ENCODE peak calls at places on chromosomes 6 and 20, in nine cellular contexts. U is myocyte, H is AG04449, X is occipital lobe, Z is fibroblast of the conjunctiva, R is left ventricle myocardium superior, A is brain microvascular endothelial cell, B is SK-N-DZ, O is islet precursor cell. M is an unnamed sample.

GRCh38 chr6:149014631-149015171 is 267.9 kb downstream of the UST start:
- DNase-seq in U (no peak), H (no peak), X (no peak), Z (no peak), R (no peak), A (peak; percentile 52), B (no peak), O (no peak), M (no peak)

GRCh38 chr6:32665621-32666140 is 776 bp downstream of the HLA-DQB1 start:
- DNase-seq in U (no peak), H (no peak), X (no peak), Z (no peak), R (no peak), A (no peak), B (no peak), O (no peak), M (no peak)

GRCh38 chr20:25296094-25297093 is 48.5 kb downstream of the PYGB start:
- DNase-seq in U (peak; percentile 45), H (no peak), X (no peak), Z (no peak), R (no peak), A (no peak), B (peak; percentile 49), O (no peak), M (peak; percentile 33)

GRCh38 chr20:50070361-50070760 is 42.6 kb downstream of the UBE2V1 start:
- DNase-seq in U (no peak), H (no peak), X (no peak), Z (no peak), R (no peak), A (no peak), B (no peak), O (no peak), M (no peak)

GRCh38 chr20:4021905-4022304 is 6.5 kb upstream of the RNF24 start:
- DNase-seq in U (no peak), H (no peak), X (no peak), Z (no peak), R (no peak), A (no peak), B (no peak), O (no peak), M (no peak)

GRCh38 chr20:23165307-23165750 is 79.2 kb upstream of the CD93 start:
- DNase-seq in U (no peak), H (no peak), X (no peak), Z (no peak), R (no peak), A (no peak), B (no peak), O (peak; percentile 60), M (no peak)

GRCh38 chr6:1635305-1636010 is 25.7 kb downstream of the FOXC1 start:
- DNase-seq in U (no peak), H (no peak), X (no peak), Z (no peak), R (no peak), A (no peak), B (no peak), O (no peak), M (no peak)

GRCh38 chr20:14401479-14402138 is 64.2 kb upstream of the FLRT3 start:
- DNase-seq in U (peak; percentile 54), H (no peak), X (no peak), Z (no peak), R (no peak), A (no peak), B (peak; percentile 25), O (no peak), M (peak; percentile 61)

GRCh38 chr20:50554694-50555579 is 44.8 kb downstream of the PTPN1 start:
- DNase-seq in U (no peak), H (no peak), X (no peak), Z (no peak), R (no peak), A (no peak), B (no peak), O (no peak), M (no peak)

GRCh38 chr6:156848533-156848932 is 71.4 kb downstream of the ARID1B start:
- DNase-seq in U (peak; percentile 78), H (no peak), X (no peak), Z (no peak), R (peak; percentile 87), A (no peak), B (no peak), O (peak; percentile 73), M (peak; percentile 18)

GRCh38 chr6:45416700-45417099 is 39.0 kb upstream of the SUPT3H start:
- DNase-seq in U (no peak), H (no peak), X (no peak), Z (no peak), R (no peak), A (no peak), B (no peak), O (no peak), M (no peak)

GRCh38 chr20:3181270-3181669 is 7.9 kb upstream of the LZTS3 start:
- DNase-seq in U (no peak), H (no peak), X (no peak), Z (no peak), R (no peak), A (no peak), B (no peak), O (no peak), M (peak; percentile 43)

GRCh38 chr6:46990031-46990644 is 52.0 kb downstream of the ADGRF1 start:
- DNase-seq in U (no peak), H (no peak), X (no peak), Z (no peak), R (peak; percentile 36), A (no peak), B (no peak), O (no peak), M (no peak)